ENCODE peak calls at places on chromosomes 6 and 20, in four cellular contexts. X is GM12865; J is GM20000; C is activated T-helper 9 cell treated with anti-CD3 and anti-CD28 coated beads, Interleukin-2, amount 50 U/mL, for 16 hours. D is an unnamed sample.

GRCh38 chr6:21582651-21583050 is 10.9 kb upstream of the SOX4 start:
- DNase-seq in X (no peak), J (no peak), C (no peak), D (no peak)

GRCh38 chr6:161476711-161477110 is 202.8 kb upstream of the AGPAT4 start:
- DNase-seq in X (no peak), J (no peak), C (no peak), D (no peak)

GRCh38 chr20:8964944-8965562 is 103.8 kb upstream of the PLCB4 start:
- DNase-seq in X (no peak), J (no peak), C (no peak), D (no peak)

GRCh38 chr6:143607168-143607567 is 70.6 kb upstream of the PHACTR2 start:
- DNase-seq in X (no peak), J (no peak), C (no peak), D (no peak)

GRCh38 chr6:140541288-140541687 is 1166.8 kb upstream of the CITED2 start:
- DNase-seq in X (peak), J (no peak), C (no peak), D (no peak)

GRCh38 chr6:90294008-90294511 is 2.6 kb downstream of the BACH2 start:
- DNase-seq in X (no peak), J (no peak), C (no peak), D (no peak)

GRCh38 chr6:138450445-138450844 is 46.4 kb downstream of the HEBP2 start:
- DNase-seq in X (peak), J (no peak), C (no peak), D (no peak)

GRCh38 chr6:31528821-31529328 is at the start of gene MCCD1:
- DNase-seq in X (no peak), J (no peak), C (no peak), D (no peak)

GRCh38 chr6:118476554-118476953 is 71.5 kb upstream of the PLN start:
- DNase-seq in X (no peak), J (no peak), C (no peak), D (no peak)

GRCh38 chr20:32449057-32449889 is 91.1 kb downstream of the ASXL1 start:
- DNase-seq in X (no peak), J (no peak), C (no peak), D (no peak)

GRCh38 chr6:56380476-56380875 is 133.1 kb upstream of the COL21A1 start:
- DNase-seq in X (no peak), J (no peak), C (no peak), D (no peak)

GRCh38 chr20:38545771-38546170 is 35.2 kb upstream of the ADIG start:
- DNase-seq in X (no peak), J (no peak), C (no peak), D (no peak)

GRCh38 chr6:146741609-146742008 is 142.8 kb downstream of the ADGB start:
- DNase-seq in X (no peak), J (no peak), C (no peak), D (no peak)

GRCh38 chr6:79188885-79189505 is 45.5 kb downstream of the HMGN3 start:
- DNase-seq in X (no peak), J (no peak), C (no peak), D (no peak)

GRCh38 chr6:7058250-7058923 is 49.4 kb upstream of the RREB1 start:
- DNase-seq in X (no peak), J (no peak), C (no peak), D (no peak)

GRCh38 chr6:138520463-138520862 is 21.2 kb upstream of the NHSL1 start:
- DNase-seq in X (peak), J (no peak), C (no peak), D (peak)

GRCh38 chr20:57928181-57928967 is 218.6 kb upstream of the PMEPA1 start:
- DNase-seq in X (no peak), J (no peak), C (no peak), D (no peak)

GRCh38 chr6:75619230-75619899 is 17.7 kb downstream of the SENP6 start:
- DNase-seq in X (no peak), J (no peak), C (no peak), D (no peak)

GRCh38 chr6:39037707-39038106 is 10.9 kb upstream of the GLP1R start:
- DNase-seq in X (no peak), J (no peak), C (no peak), D (no peak)

GRCh38 chr20:44020406-44021148 is 105.9 kb downstream of the TOX2 start:
- DNase-seq in X (no peak), J (no peak), C (no peak), D (no peak)

GRCh38 chr6:39228111-39228971 is 934 bp downstream of the KCNK5 start:
- DNase-seq in X (no peak), J (no peak), C (peak), D (no peak)

GRCh38 chr20:56322661-56323060 is 36.1 kb upstream of the FAM210B start:
- DNase-seq in X (no peak), J (no peak), C (no peak), D (no peak)

GRCh38 chr6:105374010-105374420 is 28.9 kb downstream of the PREP start:
- DNase-seq in X (no peak), J (no peak), C (no peak), D (no peak)

GRCh38 chr20:36320898-36321695 is 15.0 kb downstream of the DLGAP4 start:
- DNase-seq in X (no peak), J (no peak), C (no peak), D (no peak)

GRCh38 chr20:48788486-48789072 is 39.2 kb downstream of the PREX1 start:
- DNase-seq in X (peak), J (peak), C (no peak), D (peak)

GRCh38 chr6:161233986-161234620 is 39.8 kb downstream of the AGPAT4 start:
- DNase-seq in X (no peak), J (no peak), C (no peak), D (no peak)

GRCh38 chr20:17542993-17543412 is 11.8 kb upstream of the BFSP1 start:
- DNase-seq in X (no peak), J (no peak), C (no peak), D (no peak)

GRCh38 chr20:46040902-46041535 is 12.0 kb downstream of the SLC12A5 start:
- DNase-seq in X (peak), J (peak), C (no peak), D (peak)

GRCh38 chr6:151294561-151295101 is 54.9 kb downstream of the AKAP12 start:
- DNase-seq in X (no peak), J (no peak), C (no peak), D (no peak)

D was measured in GM10248.